ENCODE peak calls at places on chromosomes 7 and 10, in eight cellular contexts. G is activated CD4-positive, CD25-positive, alpha-beta regulatory T cell; A is activated CD8-positive, alpha-beta memory T cell treated with anti-CD3 and anti-CD28 coated beads, Interleukin-2, amount 50 U/mL, for 4 hours; F is body of pancreas; Q is GM13976; B is renal cortical epithelial cell; J is ELR; U is choroid plexus epithelial cell. D is an unnamed sample.

GRCh38 chr7:101373812-101374612 is 11.3 kb downstream of the COL26A1 start:
- DNase-seq in G (no peak), A (no peak), F (no peak), Q (no peak), B (peak), J (no peak), U (peak), D (peak)

GRCh38 chr10:78053201-78053868 is 19.7 kb downstream of the RPS24 start:
- DNase-seq in G (no peak), A (no peak), F (no peak), Q (no peak), B (no peak), J (peak), U (no peak), D (no peak)

GRCh38 chr7:6623589-6624245 is 8.3 kb downstream of the ZNF853 start:
- DNase-seq in G (no peak), A (no peak), F (no peak), Q (no peak), B (no peak), J (no peak), U (no peak), D (no peak)

GRCh38 chr7:129110575-129111376 is 33.7 kb upstream of the TSPAN33 start:
- DNase-seq in G (no peak), A (no peak), F (peak), Q (no peak), B (peak), J (no peak), U (peak), D (peak)

GRCh38 chr10:34249634-34250033 is 565.5 kb downstream of the PARD3 start:
- DNase-seq in G (no peak), A (no peak), F (no peak), Q (no peak), B (no peak), J (no peak), U (peak), D (no peak)

GRCh38 chr7:93147358-93147757 is 827 bp downstream of the SAMD9L start:
- DNase-seq in G (no peak), A (peak), F (no peak), Q (peak), B (peak), J (peak), U (peak), D (peak)

GRCh38 chr10:104076743-104077160 is 8.9 kb downstream of the COL17A1 start:
- DNase-seq in G (no peak), A (no peak), F (no peak), Q (no peak), B (peak), J (peak), U (peak), D (peak)

GRCh38 chr7:66055321-66055956 is 20.2 kb upstream of the ASL start:
- DNase-seq in G (no peak), A (no peak), F (no peak), Q (no peak), B (no peak), J (peak), U (peak), D (peak)

GRCh38 chr7:98998821-98999725 is 120.7 kb downstream of the TRRAP start:
- DNase-seq in G (no peak), A (no peak), F (peak), Q (no peak), B (no peak), J (no peak), U (no peak), D (no peak)

D was measured in astrocyte of the hippocampus.